ENCODE peak calls at places on chromosome 16, in six cellular contexts. F is transverse colon, Y is mesendoderm, E is brain microvascular endothelial cell, R is prostate gland, M is sigmoid colon. U is an unnamed sample.

GRCh38 chr16:23469814-23470213 is 16.8 kb upstream of the COG7 start:
- DNase-seq in F (no peak), Y (peak; percentile 19), E (no peak), R (peak; percentile 50), M (no peak), U (peak; percentile 62)

GRCh38 chr16:87318158-87318644 is 1.0 kb upstream of the C16orf95 start:
- DNase-seq in F (no peak), Y (peak; percentile 10), E (no peak), R (no peak), M (no peak), U (no peak)

GRCh38 chr16:2751577-2752034 is 832 bp upstream of the SRRM2 start:
- DNase-seq in F (peak; percentile 33), Y (peak; percentile 88), E (no peak), R (no peak), M (peak; percentile 55), U (peak; percentile 64)

GRCh38 chr16:49886554-49887121 is 30.7 kb upstream of the ZNF423 start:
- DNase-seq in F (no peak), Y (peak; percentile 37), E (no peak), R (no peak), M (no peak), U (no peak)

GRCh38 chr16:17476414-17477259 is 5.9 kb upstream of the XYLT1 start:
- DNase-seq in F (peak; percentile 65), Y (peak; percentile 92), E (peak; percentile 27), R (peak; percentile 46), M (no peak), U (peak; percentile 78)

GRCh38 chr16:48609453-48610023 is 442 bp downstream of the N4BP1 start:
- DNase-seq in F (peak; percentile 61), Y (peak; percentile 53), E (peak; percentile 18), R (peak; percentile 49), M (peak; percentile 82), U (peak; percentile 91)

GRCh38 chr16:57434003-57434402 is 13.2 kb downstream of the CIAPIN1 start:
- DNase-seq in F (no peak), Y (no peak), E (no peak), R (no peak), M (no peak), U (no peak)

GRCh38 chr16:82694239-82694874 is 67.6 kb downstream of the CDH13 start:
- DNase-seq in F (no peak), Y (no peak), E (peak; percentile 61), R (no peak), M (no peak), U (no peak)

GRCh38 chr16:75491876-75492275 is 3.4 kb downstream of the CHST6 start:
- DNase-seq in F (no peak), Y (peak; percentile 92), E (no peak), R (no peak), M (no peak), U (no peak)

GRCh38 chr16:20291807-20292206 is 35.5 kb downstream of the GP2 start:
- DNase-seq in F (no peak), Y (peak; percentile 29), E (no peak), R (no peak), M (no peak), U (no peak)

GRCh38 chr16:86929149-86929871 is 351.0 kb downstream of the FOXL1 start:
- DNase-seq in F (no peak), Y (peak; percentile 85), E (peak; percentile 96), R (no peak), M (no peak), U (no peak)

GRCh38 chr16:85422124-85422373 is 191.1 kb upstream of the GSE1 start:
- DNase-seq in F (no peak), Y (no peak), E (no peak), R (no peak), M (peak; percentile 60), U (no peak)

GRCh38 chr16:19871721-19872120 is 12.9 kb downstream of the GPRC5B start:
- DNase-seq in F (no peak), Y (no peak), E (no peak), R (no peak), M (no peak), U (no peak)

GRCh38 chr16:85390511-85391174 is 222.5 kb upstream of the GSE1 start:
- DNase-seq in F (peak; percentile 89), Y (no peak), E (peak; percentile 90), R (peak; percentile 91), M (peak; percentile 96), U (peak; percentile 17)

GRCh38 chr16:51175081-51175480 is 24.0 kb upstream of the SALL1 start:
- DNase-seq in F (no peak), Y (no peak), E (no peak), R (no peak), M (no peak), U (no peak)

GRCh38 chr16:21033707-21034106 is 116.9 kb downstream of the DNAH3 start:
- DNase-seq in F (no peak), Y (no peak), E (no peak), R (no peak), M (no peak), U (no peak)

GRCh38 chr16:72013389-72013788 is 4.8 kb downstream of the DHODH start:
- DNase-seq in F (no peak), Y (no peak), E (no peak), R (no peak), M (no peak), U (no peak)

GRCh38 chr16:10266809-10267208 is 84.6 kb upstream of the GRIN2A start:
- DNase-seq in F (no peak), Y (no peak), E (no peak), R (no peak), M (no peak), U (no peak)

GRCh38 chr16:85306071-85306792 is 194.0 kb upstream of the CIBAR2 start:
- DNase-seq in F (peak; percentile 87), Y (peak; percentile 78), E (peak; percentile 81), R (peak; percentile 43), M (peak; percentile 96), U (peak; percentile 87)

GRCh38 chr16:48441863-48442279 is 56.7 kb upstream of the SIAH1 start:
- DNase-seq in F (no peak), Y (no peak), E (no peak), R (no peak), M (peak; percentile 44), U (no peak)

GRCh38 chr16:11361751-11362742 is 16.8 kb downstream of the RMI2 start:
- DNase-seq in F (no peak), Y (no peak), E (no peak), R (no peak), M (no peak), U (no peak)

GRCh38 chr16:47617732-47618131 is 156.6 kb downstream of the PHKB start:
- DNase-seq in F (no peak), Y (peak; percentile 73), E (no peak), R (no peak), M (no peak), U (no peak)

GRCh38 chr16:4006441-4006989 is 109.7 kb downstream of the ADCY9 start:
- DNase-seq in F (peak; percentile 60), Y (no peak), E (no peak), R (no peak), M (no peak), U (peak; percentile 4)

GRCh38 chr16:66408181-66409048 is 18.7 kb upstream of the BEAN1 start:
- DNase-seq in F (no peak), Y (peak; percentile 55), E (peak; percentile 77), R (peak; percentile 19), M (no peak), U (no peak)

GRCh38 chr16:29877266-29877961 is 14.4 kb upstream of the CDIPT start:
- DNase-seq in F (no peak), Y (peak; percentile 99), E (peak; percentile 17), R (no peak), M (no peak), U (no peak)

DNA sequence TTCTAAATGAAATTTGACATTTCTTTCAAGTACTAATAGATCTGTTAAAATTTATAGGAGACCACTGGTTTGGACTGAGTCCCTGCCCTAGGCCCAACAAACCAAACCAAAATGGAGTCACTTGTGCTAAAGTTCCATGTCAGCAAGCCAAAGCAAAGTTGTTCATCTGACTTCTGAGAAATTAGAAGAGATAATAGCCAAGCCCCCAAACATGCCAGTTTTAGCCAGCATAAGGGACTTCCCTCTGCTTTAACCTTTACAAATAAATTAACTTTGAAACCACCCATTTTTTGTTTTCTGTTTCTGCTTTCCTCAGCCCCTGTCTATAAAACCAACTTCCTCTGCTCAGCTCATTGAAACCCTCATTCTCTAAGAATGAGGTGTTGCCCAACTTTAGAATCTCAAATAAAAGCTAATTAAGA is 18.9 kb downstream of the CDR2 start:
- DNase-seq in F (no peak), Y (no peak), E (no peak), R (no peak), M (no peak), U (no peak)
- H3K27ac ChIP-seq in F (no peak overlapping the region), Y (no peak overlapping the region), E (no peak overlapping the region), R (no peak overlapping the region), M (no peak overlapping the region), U (no peak overlapping the region)

DNA sequence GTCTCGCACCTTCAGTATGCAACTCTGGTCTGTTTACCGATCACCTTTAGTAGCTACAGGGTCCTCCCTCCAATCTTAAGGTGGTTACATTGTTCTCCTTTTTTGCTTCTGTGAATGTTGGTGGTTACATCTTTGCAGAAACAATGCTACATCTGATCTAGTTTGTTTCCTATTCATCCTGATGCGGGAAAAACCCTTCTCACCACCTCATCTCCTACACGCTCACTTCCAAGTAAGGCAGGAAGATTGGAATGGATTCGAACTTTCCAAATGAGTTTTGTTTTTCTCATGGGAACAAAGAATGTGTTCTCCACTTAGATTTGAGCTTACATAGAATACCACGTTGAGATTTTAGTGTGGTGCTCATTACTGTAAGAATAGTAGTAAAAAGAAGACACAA is 14.5 kb downstream of the ZC3H18 start:
- DNase-seq in F (no peak), Y (peak; percentile 13), E (no peak), R (no peak), M (no peak), U (no peak)
- H3K36me3 ChIP-seq in F (no peaks in the 10 kb centered on the region), Y (peaks cover 3% of the 10 kb centered on the region), E (peaks cover 42% of the 10 kb centered on the region), R (no peaks in the 10 kb centered on the region), M (peaks cover 34% of the 10 kb centered on the region), U (no peaks in the 10 kb centered on the region)

DNA sequence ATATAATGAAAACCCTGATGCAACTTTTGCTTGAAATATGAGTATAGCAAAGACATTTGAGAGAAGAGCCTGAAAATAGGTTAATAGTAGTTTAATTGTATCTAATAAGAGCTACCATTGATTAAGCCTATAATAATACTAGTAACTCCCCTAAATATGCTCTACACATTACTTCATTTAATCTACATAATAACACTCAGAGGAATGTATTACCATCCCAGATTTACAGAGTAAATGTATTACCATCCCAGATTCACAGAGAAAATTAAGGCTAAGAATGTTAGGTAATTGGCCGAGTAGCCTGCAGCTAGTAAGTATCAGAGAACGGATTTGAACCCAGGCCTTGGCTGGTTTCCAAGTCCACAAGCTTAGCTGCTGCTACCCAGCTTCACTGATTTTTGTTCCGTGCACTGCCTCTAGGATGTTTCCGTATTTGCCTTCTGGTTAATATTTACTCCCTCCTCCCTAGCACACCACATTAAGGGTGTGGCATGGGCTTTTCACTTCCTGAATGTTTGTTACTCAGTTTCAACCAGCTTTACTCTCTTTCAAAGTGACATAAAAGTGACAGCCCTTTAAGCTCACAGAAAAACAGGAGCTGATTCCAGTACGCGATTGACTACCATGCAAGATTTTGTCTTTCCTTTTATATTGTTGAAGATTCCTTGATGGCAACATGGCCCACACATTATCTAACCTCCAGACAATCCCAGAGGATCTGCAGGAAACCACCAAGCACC is 26.6 kb upstream of the TOX3 start:
- DNase-seq in F (peak; percentile 63), Y (no peak), E (no peak), R (peak; percentile 19), M (no peak), U (peak; percentile 59)
- H3K27ac ChIP-seq in F (peak overlapping the region; percentile 84), Y (no peak overlapping the region), E (no peak overlapping the region), R (no peak overlapping the region), M (no peak overlapping the region), U (peak overlapping the region; percentile 80)

DNA sequence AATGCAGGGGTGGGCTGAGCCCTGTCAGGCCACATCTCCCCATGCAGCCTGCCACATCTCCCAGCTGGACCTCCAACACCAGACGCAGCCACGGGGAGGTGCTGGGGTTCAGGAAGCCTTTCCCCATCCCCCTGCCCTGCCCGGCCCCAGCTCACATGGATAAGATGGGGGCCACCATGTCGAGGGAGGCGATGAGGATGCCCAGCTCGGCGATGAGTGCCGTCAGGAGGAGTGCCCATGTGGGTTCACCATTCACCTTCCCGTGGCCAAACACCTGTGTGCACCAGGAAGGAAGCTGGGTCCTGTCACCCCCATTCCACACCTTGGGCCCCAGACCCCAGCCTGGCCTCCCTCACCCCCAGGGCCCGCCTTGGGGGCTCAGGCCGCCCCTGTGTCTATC is 5.7 kb upstream of the LCAT start:
- DNase-seq in F (no peak), Y (no peak), E (no peak), R (no peak), M (no peak), U (peak; percentile 56)
- H3K36me3 ChIP-seq in F (no peaks in the 10 kb centered on the region), Y (peaks cover 23% of the 10 kb centered on the region), E (peaks cover 94% of the 10 kb centered on the region), R (peaks cover 28% of the 10 kb centered on the region), M (peaks cover 66% of the 10 kb centered on the region), U (peaks cover 7% of the 10 kb centered on the region)